ENCODE peak calls at places on chromosomes 5 and 9, in five cellular contexts. F, L, S, N and Q are unnamed samples.

GRCh38 chr9:89564257-89564878 is 40.4 kb upstream of the GADD45G start:
- DNase-seq in N (no peak), F (peak; percentile 79), S (no peak), L (no peak), Q (no peak)

GRCh38 chr5:10653751-10654400 is 90.0 kb downstream of the ANKRD33B start:
- DNase-seq in L (no peak), F (no peak), N (no peak), S (no peak), Q (no peak)

GRCh38 chr5:125630260-125630659 is 792.9 kb upstream of the GRAMD2B start:
- DNase-seq in L (no peak), F (no peak), N (no peak), S (no peak), Q (no peak)

GRCh38 chr9:4855861-4856260 is 63.1 kb downstream of the RCL1 start:
- DNase-seq in S (no peak), F (no peak), L (no peak), N (peak; percentile 57), Q (no peak)

GRCh38 chr9:122186301-122186700 is 26.6 kb downstream of the MORN5 start:
- DNase-seq in N (no peak), L (no peak), S (no peak), F (no peak), Q (no peak)

GRCh38 chr5:146475906-146476305 is 28.8 kb downstream of the TCERG1 start:
- DNase-seq in F (no peak), S (no peak), N (no peak), L (no peak), Q (no peak)

GRCh38 chr9:128051932-128052734 is 15.0 kb downstream of the NAIF1 start:
- DNase-seq in N (no peak), L (no peak), F (no peak), S (no peak), Q (no peak)

GRCh38 chr9:129886226-129887174 is 51.2 kb downstream of the USP20 start:
- DNase-seq in L (no peak), N (no peak), S (peak; percentile 13), F (no peak), Q (no peak)

GRCh38 chr9:98229620-98230019 is 25.8 kb downstream of the TBC1D2 start:
- DNase-seq in S (no peak), F (no peak), L (no peak), N (no peak), Q (no peak)

GRCh38 chr5:132456553-132457361 is 33.8 kb downstream of the IRF1 start:
- DNase-seq in F (no peak), N (no peak), L (no peak), S (no peak), Q (no peak)